ENCODE peak calls at places on chromosomes 3 and 15, in six cellular contexts. One of them, this sample, is unnamed.

GRCh38 chr3:189773056-189773455 is 141.9 kb downstream of the TP63 start:
- DNase-seq in HCT116: no peak
- DNase-seq in neural progenitor cell: no peak
- DNase-seq in hepatocyte: peak; percentile 10
- DNase-seq in GM23248: peak; percentile 80
- DNase-seq in SK-N-SH: no peak
- DNase-seq in this sample: no peak

GRCh38 chr3:133763797-133764734 is 17.9 kb downstream of the TF start:
- DNase-seq in HCT116: no peak
- DNase-seq in neural progenitor cell: no peak
- DNase-seq in hepatocyte: peak; percentile 25
- DNase-seq in GM23248: no peak
- DNase-seq in SK-N-SH: no peak
- DNase-seq in this sample: no peak

GRCh38 chr15:48888209-48888608 is 10.3 kb downstream of the EID1 start:
- DNase-seq in HCT116: no peak
- DNase-seq in neural progenitor cell: no peak
- DNase-seq in hepatocyte: no peak
- DNase-seq in GM23248: no peak
- DNase-seq in SK-N-SH: no peak
- DNase-seq in this sample: no peak

GRCh38 chr3:158381274-158381868 is 189.6 kb upstream of the MLF1 start:
- DNase-seq in HCT116: no peak
- DNase-seq in neural progenitor cell: no peak
- DNase-seq in hepatocyte: no peak
- DNase-seq in GM23248: peak; percentile 10
- DNase-seq in SK-N-SH: no peak
- DNase-seq in this sample: no peak

GRCh38 chr3:27632431-27633223 is 89.5 kb downstream of the EOMES start:
- DNase-seq in HCT116: no peak
- DNase-seq in neural progenitor cell: peak; percentile 71
- DNase-seq in hepatocyte: peak; percentile 53
- DNase-seq in GM23248: peak; percentile 83
- DNase-seq in SK-N-SH: peak; percentile 30
- DNase-seq in this sample: no peak

GRCh38 chr3:111032677-111033076 is 38.9 kb upstream of the NECTIN3 start:
- DNase-seq in HCT116: no peak
- DNase-seq in neural progenitor cell: no peak
- DNase-seq in hepatocyte: no peak
- DNase-seq in GM23248: no peak
- DNase-seq in SK-N-SH: no peak
- DNase-seq in this sample: no peak

GRCh38 chr3:172249039-172249438 is 199.2 kb downstream of the GHSR start:
- DNase-seq in HCT116: no peak
- DNase-seq in neural progenitor cell: no peak
- DNase-seq in hepatocyte: no peak
- DNase-seq in GM23248: peak; percentile 81
- DNase-seq in SK-N-SH: no peak
- DNase-seq in this sample: no peak

GRCh38 chr15:40357723-40358491 is at the start of gene DISP2:
- DNase-seq in HCT116: peak; percentile 51
- DNase-seq in neural progenitor cell: peak; percentile 98
- DNase-seq in hepatocyte: peak; percentile 96
- DNase-seq in GM23248: peak; percentile 93
- DNase-seq in SK-N-SH: peak; percentile 100
- DNase-seq in this sample: peak; percentile 91

GRCh38 chr3:136378011-136378410 is 127.9 kb downstream of the PCCB start:
- DNase-seq in HCT116: no peak
- DNase-seq in neural progenitor cell: no peak
- DNase-seq in hepatocyte: no peak
- DNase-seq in GM23248: no peak
- DNase-seq in SK-N-SH: peak; percentile 17
- DNase-seq in this sample: no peak

GRCh38 chr15:101052031-101052620 is 133.0 kb downstream of the LRRK1 start:
- DNase-seq in HCT116: no peak
- DNase-seq in neural progenitor cell: no peak
- DNase-seq in hepatocyte: peak; percentile 1
- DNase-seq in GM23248: no peak
- DNase-seq in SK-N-SH: peak; percentile 14
- DNase-seq in this sample: no peak

GRCh38 chr3:112092439-112093179 is 6.4 kb downstream of the C3orf52 start:
- DNase-seq in HCT116: no peak
- DNase-seq in neural progenitor cell: peak; percentile 37
- DNase-seq in hepatocyte: no peak
- DNase-seq in GM23248: peak; percentile 31
- DNase-seq in SK-N-SH: no peak
- DNase-seq in this sample: peak; percentile 64

GRCh38 chr3:100871307-100871706 is 121.9 kb downstream of the ABI3BP start:
- DNase-seq in HCT116: no peak
- DNase-seq in neural progenitor cell: no peak
- DNase-seq in hepatocyte: no peak
- DNase-seq in GM23248: no peak
- DNase-seq in SK-N-SH: no peak
- DNase-seq in this sample: no peak

GRCh38 chr15:36294359-36294758 is 285.1 kb upstream of the CDIN1 start:
- DNase-seq in HCT116: no peak
- DNase-seq in neural progenitor cell: no peak
- DNase-seq in hepatocyte: no peak
- DNase-seq in GM23248: no peak
- DNase-seq in SK-N-SH: no peak
- DNase-seq in this sample: no peak

DNA sequence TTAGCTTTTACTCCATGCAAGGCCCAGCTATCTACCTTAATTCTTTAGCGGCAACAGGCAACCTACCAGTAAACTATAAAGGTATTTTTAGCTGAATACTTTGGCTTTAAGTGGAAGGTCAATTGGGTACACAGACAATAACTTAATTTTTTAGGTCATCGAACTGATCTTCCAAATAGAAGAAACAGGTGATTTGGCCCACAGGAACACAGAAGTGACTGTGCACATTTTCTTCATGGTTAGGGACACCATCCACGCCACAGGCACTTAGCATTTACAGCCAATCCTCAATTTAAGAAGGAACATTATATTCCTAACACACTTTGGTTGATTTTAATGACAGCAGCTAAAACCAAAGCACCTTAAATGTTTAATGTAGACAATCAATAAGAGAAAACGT is 1.9 kb downstream of the ARPP19 start:
- DNase-seq in HCT116: no peak
- DNase-seq in neural progenitor cell: no peak
- DNase-seq in hepatocyte: no peak
- DNase-seq in GM23248: no peak
- DNase-seq in SK-N-SH: no peak
- DNase-seq in this sample: peak; percentile 18
- H3K9me3 ChIP-seq in HCT116: no peaks in the 10 kb centered on the region
- H3K9me3 ChIP-seq in neural progenitor cell: no peaks in the 10 kb centered on the region
- H3K9me3 ChIP-seq in hepatocyte: no peaks in the 10 kb centered on the region
- H3K9me3 ChIP-seq in GM23248: no peaks in the 10 kb centered on the region
- H3K9me3 ChIP-seq in SK-N-SH: no peaks in the 10 kb centered on the region
- H3K9me3 ChIP-seq in this sample: no peaks in the 10 kb centered on the region

GRCh38 chr3:48426401-48426909 is 3.4 kb downstream of the PLXNB1 start:
- DNase-seq in HCT116: no peak
- DNase-seq in neural progenitor cell: no peak
- DNase-seq in hepatocyte: no peak
- DNase-seq in GM23248: no peak
- DNase-seq in SK-N-SH: peak; percentile 37
- DNase-seq in this sample: no peak

GRCh38 chr3:48428088-48428862 is 1.6 kb downstream of the PLXNB1 start:
- DNase-seq in HCT116: no peak
- DNase-seq in neural progenitor cell: peak; percentile 77
- DNase-seq in hepatocyte: peak; percentile 80
- DNase-seq in GM23248: peak; percentile 39
- DNase-seq in SK-N-SH: no peak
- DNase-seq in this sample: no peak

GRCh38 chr3:48425281-48425812 is 4.5 kb downstream of the PLXNB1 start:
- DNase-seq in HCT116: no peak
- DNase-seq in neural progenitor cell: no peak
- DNase-seq in hepatocyte: no peak
- DNase-seq in GM23248: no peak
- DNase-seq in SK-N-SH: peak; percentile 36
- DNase-seq in this sample: no peak

GRCh38 chr3:48427630-48427962 is 2.3 kb downstream of the PLXNB1 start:
- DNase-seq in HCT116: no peak
- DNase-seq in neural progenitor cell: no peak
- DNase-seq in hepatocyte: no peak
- DNase-seq in GM23248: no peak
- DNase-seq in SK-N-SH: no peak
- DNase-seq in this sample: no peak

GRCh38 chr3:48426944-48427629 is 2.8 kb downstream of the PLXNB1 start:
- DNase-seq in HCT116: no peak
- DNase-seq in neural progenitor cell: no peak
- DNase-seq in hepatocyte: no peak
- DNase-seq in GM23248: peak; percentile 23
- DNase-seq in SK-N-SH: no peak
- DNase-seq in this sample: no peak
- H3K4me3 ChIP-seq in HCT116: no peak overlapping the region
- H3K4me3 ChIP-seq in neural progenitor cell: peak overlapping the region; percentile 97
- H3K4me3 ChIP-seq in hepatocyte: no peak overlapping the region
- H3K4me3 ChIP-seq in GM23248: no peak overlapping the region
- H3K4me3 ChIP-seq in SK-N-SH: no peak overlapping the region
- H3K4me3 ChIP-seq in this sample: no peak overlapping the region

GRCh38 chr3:85783331-85783730 is 824.5 kb downstream of the CADM2 start:
- DNase-seq in HCT116: no peak
- DNase-seq in neural progenitor cell: no peak
- DNase-seq in hepatocyte: no peak
- DNase-seq in GM23248: no peak
- DNase-seq in SK-N-SH: no peak
- DNase-seq in this sample: no peak
- TF ChIP-seq EZH2phosphoT487 in HCT116: no peak
- TF ChIP-seq EZH2phosphoT487 in neural progenitor cell: no peak
- TF ChIP-seq EZH2phosphoT487 in hepatocyte: no peak
- TF ChIP-seq EZH2phosphoT487 in GM23248: no peak
- TF ChIP-seq EZH2phosphoT487 in SK-N-SH: no peak
- TF ChIP-seq EZH2phosphoT487 in this sample: no peak

GRCh38 chr15:61146643-61147230 is 82.4 kb downstream of the RORA start:
- DNase-seq in HCT116: no peak
- DNase-seq in neural progenitor cell: peak; percentile 40
- DNase-seq in hepatocyte: no peak
- DNase-seq in GM23248: no peak
- DNase-seq in SK-N-SH: no peak
- DNase-seq in this sample: no peak
- H3K9me3 ChIP-seq in HCT116: no peaks in the 10 kb centered on the region
- H3K9me3 ChIP-seq in neural progenitor cell: no peaks in the 10 kb centered on the region
- H3K9me3 ChIP-seq in hepatocyte: no peaks in the 10 kb centered on the region
- H3K9me3 ChIP-seq in GM23248: no peaks in the 10 kb centered on the region
- H3K9me3 ChIP-seq in SK-N-SH: no peaks in the 10 kb centered on the region
- H3K9me3 ChIP-seq in this sample: no peaks in the 10 kb centered on the region

GRCh38 chr3:195105389-195105788 is 165.6 kb downstream of the XXYLT1 start:
- DNase-seq in HCT116: no peak
- DNase-seq in neural progenitor cell: no peak
- DNase-seq in hepatocyte: peak; percentile 48
- DNase-seq in GM23248: no peak
- DNase-seq in SK-N-SH: no peak
- DNase-seq in this sample: no peak

GRCh38 chr3:195104340-195104739 is 166.6 kb downstream of the XXYLT1 start:
- DNase-seq in HCT116: no peak
- DNase-seq in neural progenitor cell: no peak
- DNase-seq in hepatocyte: no peak
- DNase-seq in GM23248: no peak
- DNase-seq in SK-N-SH: no peak
- DNase-seq in this sample: no peak

GRCh38 chr3:195106418-195106906 is 164.5 kb downstream of the XXYLT1 start:
- DNase-seq in HCT116: no peak
- DNase-seq in neural progenitor cell: peak; percentile 82
- DNase-seq in hepatocyte: peak; percentile 82
- DNase-seq in GM23248: peak; percentile 83
- DNase-seq in SK-N-SH: peak; percentile 94
- DNase-seq in this sample: peak; percentile 69

GRCh38 chr3:195107593-195107992 is 163.4 kb downstream of the XXYLT1 start:
- DNase-seq in HCT116: no peak
- DNase-seq in neural progenitor cell: no peak
- DNase-seq in hepatocyte: no peak
- DNase-seq in GM23248: no peak
- DNase-seq in SK-N-SH: no peak
- DNase-seq in this sample: no peak

DNA sequence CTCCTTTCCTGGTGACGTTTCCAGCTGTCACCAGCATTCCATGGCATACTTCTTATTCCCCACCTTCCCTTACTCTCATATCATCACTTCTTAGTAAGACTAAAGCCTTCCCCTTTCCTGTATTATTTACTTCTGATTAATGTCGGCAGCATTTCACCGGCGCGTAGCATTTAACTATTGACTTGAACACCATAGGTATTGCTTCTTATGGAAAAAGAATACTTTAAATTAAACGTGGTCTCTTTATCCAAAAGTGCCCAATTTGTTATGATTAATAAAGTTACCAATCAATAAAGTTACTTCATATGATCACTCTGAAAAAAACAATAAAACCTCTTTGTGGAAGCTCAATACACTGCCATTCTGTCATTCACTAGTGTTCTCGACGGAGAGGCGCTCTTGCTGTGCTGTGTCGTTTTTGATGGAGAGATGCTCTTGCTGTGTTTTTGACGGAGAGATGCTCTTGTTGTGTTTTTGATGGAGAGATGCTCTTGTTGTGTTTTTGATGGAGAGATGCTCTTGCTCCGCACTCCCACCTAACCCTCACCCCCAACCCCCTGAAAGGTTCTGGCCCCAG is 165.0 kb downstream of the XXYLT1 start:
- DNase-seq in HCT116: no peak
- DNase-seq in neural progenitor cell: no peak
- DNase-seq in hepatocyte: no peak
- DNase-seq in GM23248: no peak
- DNase-seq in SK-N-SH: no peak
- DNase-seq in this sample: no peak
- H3K4me3 ChIP-seq in HCT116: peak overlapping the region; percentile 25
- H3K4me3 ChIP-seq in neural progenitor cell: no peak overlapping the region
- H3K4me3 ChIP-seq in hepatocyte: no peak overlapping the region
- H3K4me3 ChIP-seq in GM23248: peak overlapping the region; percentile 65
- H3K4me3 ChIP-seq in SK-N-SH: no peak overlapping the region
- H3K4me3 ChIP-seq in this sample: no peak overlapping the region

This sample was measured in OCI-LY7.